ENCODE peak calls at places on chromosomes 6 and 20, in four cellular contexts. One of them, this sample, is unnamed.

GRCh38 chr6:98324406-98324930 is 509.9 kb upstream of the POU3F2 start:
- DNase-seq in NCI-H524: no peak
- DNase-seq in IMR-90: no peak
- DNase-seq in caudate nucleus: no peak
- DNase-seq in this sample: no peak

GRCh38 chr6:71481021-71481420 is 192.4 kb downstream of the OGFRL1 start:
- DNase-seq in caudate nucleus: no peak
- DNase-seq in NCI-H524: no peak
- DNase-seq in IMR-90: no peak
- DNase-seq in this sample: no peak

GRCh38 chr6:8334113-8334512 is 101.2 kb downstream of the SLC35B3 start:
- DNase-seq in NCI-H524: no peak
- DNase-seq in IMR-90: no peak
- DNase-seq in caudate nucleus: no peak
- DNase-seq in this sample: no peak

GRCh38 chr6:37285861-37286311 is 27.9 kb upstream of the TMEM217 start:
- DNase-seq in caudate nucleus: no peak
- DNase-seq in NCI-H524: no peak
- DNase-seq in IMR-90: no peak
- DNase-seq in this sample: no peak

GRCh38 chr6:41122373-41122772 is 31.8 kb downstream of the TREML1 start:
- DNase-seq in IMR-90: peak
- DNase-seq in NCI-H524: no peak
- DNase-seq in caudate nucleus: no peak
- DNase-seq in this sample: no peak

GRCh38 chr6:52305385-52305784 is 20.8 kb upstream of the MCM3 start:
- DNase-seq in IMR-90: no peak
- DNase-seq in NCI-H524: no peak
- DNase-seq in caudate nucleus: no peak
- DNase-seq in this sample: no peak

GRCh38 chr20:50541606-50542041 is 31.4 kb downstream of the PTPN1 start:
- DNase-seq in IMR-90: no peak
- DNase-seq in NCI-H524: no peak
- DNase-seq in caudate nucleus: no peak
- DNase-seq in this sample: no peak

GRCh38 chr20:63966172-63966943 is 3.4 kb downstream of the ZNF512B start:
- DNase-seq in NCI-H524: no peak
- DNase-seq in caudate nucleus: no peak
- DNase-seq in IMR-90: no peak
- DNase-seq in this sample: no peak

GRCh38 chr6:3245216-3245615 is 13.5 kb upstream of the PSMG4 start:
- DNase-seq in NCI-H524: no peak
- DNase-seq in caudate nucleus: no peak
- DNase-seq in IMR-90: no peak
- DNase-seq in this sample: no peak

GRCh38 chr6:38193486-38194281 is 374.2 kb downstream of the ZFAND3 start:
- DNase-seq in caudate nucleus: peak
- DNase-seq in IMR-90: no peak
- DNase-seq in NCI-H524: no peak
- DNase-seq in this sample: no peak

This sample was measured in dorsolateral prefrontal cortex.